ENCODE peak calls at places on chromosomes 5 and 9, in four cellular contexts. Y, S, O and V are unnamed samples.

GRCh38 chr5:34597034-34597433 is 59.1 kb upstream of the RAI14 start:
- DNase-seq in S (no peak), Y (no peak), O (no peak), V (no peak)

GRCh38 chr9:127586537-127586936 is 25.5 kb upstream of the STXBP1 start:
- DNase-seq in O (peak; percentile 65), S (peak; percentile 24), Y (peak; percentile 71), V (peak; percentile 85)

GRCh38 chr5:133469252-133469651 is 143.1 kb downstream of the FSTL4 start:
- DNase-seq in S (no peak), Y (no peak), O (no peak), V (no peak)

GRCh38 chr9:4666042-4666699 is at the start of gene SPATA6L:
- DNase-seq in Y (no peak), S (peak; percentile 30), O (peak; percentile 54), V (no peak)

GRCh38 chr5:147344861-147345260 is 110.0 kb downstream of the STK32A start:
- DNase-seq in Y (no peak), S (no peak), O (no peak), V (no peak)

GRCh38 chr5:85732185-85732584 is 885.6 kb upstream of the COX7C start:
- DNase-seq in S (no peak), Y (no peak), O (no peak), V (no peak)

GRCh38 chr9:5718296-5719032 is 89.6 kb downstream of the RIC1 start:
- DNase-seq in O (no peak), Y (no peak), S (no peak), V (peak; percentile 32)

GRCh38 chr9:122536138-122536537 is 9.0 kb upstream of the OR1N1 start:
- DNase-seq in S (no peak), Y (no peak), O (no peak), V (no peak)

GRCh38 chr5:157471709-157472108 is 11.7 kb downstream of the NIPAL4 start:
- DNase-seq in S (no peak), O (no peak), Y (peak; percentile 61), V (peak; percentile 64)

GRCh38 chr9:100099722-100100042 is 639 bp downstream of the INVS start:
- DNase-seq in S (no peak), Y (no peak), O (no peak), V (peak; percentile 53)

GRCh38 chr5:111679611-111680010 is 77.4 kb downstream of the NREP start:
- DNase-seq in S (no peak), O (no peak), Y (no peak), V (no peak)

GRCh38 chr5:157915638-157916037 is 56.7 kb upstream of the CLINT1 start:
- DNase-seq in Y (peak; percentile 26), O (no peak), S (no peak), V (no peak)

GRCh38 chr5:60698316-60698715 is 1.6 kb downstream of the DEPDC1B start:
- DNase-seq in O (no peak), Y (no peak), S (no peak), V (no peak)

GRCh38 chr5:125424374-125424773 is 677.9 kb upstream of the ZNF608 start:
- DNase-seq in O (no peak), Y (no peak), S (no peak), V (no peak)

GRCh38 chr5:3129252-3129651 is 377.8 kb upstream of the IRX2 start:
- DNase-seq in S (no peak), Y (no peak), O (no peak), V (no peak)

GRCh38 chr5:175517824-175518450 is 39.6 kb downstream of the SFXN1 start:
- DNase-seq in Y (no peak), O (no peak), S (no peak), V (no peak)

GRCh38 chr5:103035701-103036100 is 84.2 kb downstream of the GIN1 start:
- DNase-seq in Y (no peak), S (no peak), O (no peak), V (no peak)

DNA sequence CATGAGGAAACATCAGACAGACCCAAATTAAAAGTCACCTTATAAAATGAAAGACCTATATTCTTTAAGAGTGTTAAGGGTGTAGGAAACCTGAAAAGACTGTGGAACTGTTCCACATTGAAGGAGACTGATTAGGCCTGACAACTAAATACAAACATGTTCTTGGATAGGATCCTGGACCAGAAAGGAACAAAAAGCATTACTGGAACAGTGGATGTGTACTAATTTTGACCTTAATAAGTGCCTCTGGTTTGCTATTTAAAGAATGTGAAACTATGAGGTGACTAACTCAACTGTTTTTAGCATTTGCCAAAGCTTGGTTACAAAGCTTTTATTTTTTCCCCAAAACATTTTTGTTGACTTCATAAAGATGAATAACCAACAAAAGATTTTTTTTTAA is 340.6 kb downstream of the CAAP1 start:
- DNase-seq in O (no peak), Y (no peak), S (no peak), V (no peak)
- H3K4me1 ChIP-seq in O (no peaks in the 10 kb centered on the region), Y (no peaks in the 10 kb centered on the region), S (no peaks in the 10 kb centered on the region), V (peaks cover 19% of the 10 kb centered on the region)

DNA sequence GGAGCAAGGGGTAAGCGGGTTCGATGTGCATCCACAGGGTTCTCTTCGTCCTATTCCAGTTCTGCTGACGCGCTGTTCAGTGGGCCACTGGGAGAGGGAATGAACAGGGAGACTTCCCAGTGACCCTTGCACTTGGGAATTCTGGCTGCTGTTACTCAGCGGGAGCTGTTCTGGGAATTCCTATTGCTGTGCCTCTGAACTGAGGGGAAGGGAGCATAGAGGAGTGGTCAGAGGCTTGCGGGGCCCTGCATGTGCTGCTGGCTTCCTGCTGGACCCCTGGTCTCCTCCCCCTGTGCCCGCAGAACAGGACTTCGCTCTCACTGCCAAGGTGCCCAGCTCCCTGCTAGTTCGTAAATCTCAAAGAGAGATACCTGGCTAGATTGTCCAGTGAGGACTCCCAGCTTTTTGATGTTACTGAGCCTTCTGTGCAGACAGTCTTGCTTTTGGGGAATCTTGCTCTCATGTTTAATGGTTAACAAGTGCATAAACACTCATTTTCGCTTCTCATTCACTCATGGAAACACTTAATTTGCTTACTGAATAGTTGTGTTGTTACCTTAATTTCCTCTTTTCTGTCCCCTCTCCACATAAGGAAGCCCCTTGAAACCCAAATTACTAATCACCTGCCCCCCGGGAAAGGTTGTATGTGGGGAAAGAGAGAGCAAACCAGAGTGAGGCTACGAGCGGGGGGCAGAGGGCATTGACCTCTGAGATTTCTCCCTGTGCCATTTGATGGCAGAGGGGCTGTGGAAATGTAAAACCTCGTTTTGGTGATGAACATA is 5.9 kb downstream of the TRIO start:
- DNase-seq in Y (no peak), S (no peak), O (no peak), V (no peak)
- H3K4me1 ChIP-seq in Y (peaks cover 30% of the 10 kb centered on the region), S (no peaks in the 10 kb centered on the region), O (peaks cover 23% of the 10 kb centered on the region), V (no peaks in the 10 kb centered on the region)

DNA sequence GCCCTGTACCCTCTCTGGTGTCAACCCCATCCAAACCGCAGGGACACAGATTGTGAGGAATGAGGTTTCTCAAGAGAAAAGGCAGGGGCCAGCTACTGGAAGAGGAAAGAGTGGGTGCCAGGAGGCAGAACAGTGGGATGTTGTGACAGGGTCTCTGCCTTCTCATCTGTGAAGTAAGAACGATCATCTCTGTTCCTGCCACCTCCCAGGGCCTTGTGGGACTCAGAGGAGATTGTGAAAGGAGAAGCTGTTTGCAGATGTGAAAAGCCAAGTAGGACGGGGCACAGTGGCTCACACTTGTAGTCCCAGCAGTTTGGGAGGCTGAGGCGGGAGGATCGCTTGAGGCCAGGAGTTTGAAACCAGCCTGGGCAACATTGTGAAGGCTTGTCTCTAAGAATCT is 22.8 kb upstream of the RPL26L1 start:
- DNase-seq in O (no peak), Y (no peak), S (no peak), V (no peak)
- H3K4me1 ChIP-seq in O (no peaks in the 10 kb centered on the region), Y (no peaks in the 10 kb centered on the region), S (no peaks in the 10 kb centered on the region), V (peaks cover 15% of the 10 kb centered on the region)

GRCh38 chr5:59276277-59276647 is 617.3 kb downstream of the PDE4D start:
- DNase-seq in S (no peak), O (no peak), Y (no peak), V (no peak)
- H3K4me1 ChIP-seq in S (peaks cover 4% of the 10 kb centered on the region), O (no peaks in the 10 kb centered on the region), Y (no peaks in the 10 kb centered on the region), V (no peaks in the 10 kb centered on the region)

DNA sequence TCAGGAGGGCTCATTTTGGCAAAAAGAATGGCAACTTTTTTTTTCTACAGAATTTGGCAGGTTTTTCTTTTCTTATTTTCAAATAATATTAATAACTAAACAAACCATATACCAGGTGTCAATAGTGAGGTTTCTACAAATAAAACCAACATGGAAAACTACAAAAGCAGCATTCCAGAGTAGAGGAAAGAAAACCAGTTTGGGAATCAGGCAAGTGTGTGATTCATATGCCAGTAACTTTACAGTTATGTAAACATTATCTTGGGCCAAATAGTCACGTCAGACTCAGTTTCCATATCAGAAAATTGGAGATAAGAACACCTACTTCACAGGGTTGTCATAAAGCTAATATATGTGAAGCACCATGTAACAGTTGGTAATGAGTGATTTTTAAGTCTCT is 51.7 kb downstream of the FBXW11 start:
- DNase-seq in Y (no peak), S (no peak), O (no peak), V (no peak)
- H3K4me1 ChIP-seq in Y (no peaks in the 10 kb centered on the region), S (peaks cover 25% of the 10 kb centered on the region), O (no peaks in the 10 kb centered on the region), V (peaks cover 15% of the 10 kb centered on the region)

GRCh38 chr9:27429917-27430316 is 94.2 kb upstream of the IFNK start:
- DNase-seq in Y (no peak), O (no peak), S (no peak), V (no peak)
- H3K4me1 ChIP-seq in Y (no peaks in the 10 kb centered on the region), O (no peaks in the 10 kb centered on the region), S (no peaks in the 10 kb centered on the region), V (peaks cover 38% of the 10 kb centered on the region)